ENCODE peak calls at places on chromosomes 13 and 19, in nine cellular contexts. P, M, R, D, K, E, S, C and U are unnamed samples.

GRCh38 chr13:51818771-51819511 is 15.0 kb upstream of the DHRS12 start:
- DNase-seq in D (peak), K (no peak), P (no peak), R (no peak), M (no peak), E (peak), S (no peak), C (no peak), U (no peak)

GRCh38 chr13:110648848-110649421 is 33.6 kb downstream of the NAXD start:
- DNase-seq in P (peak), K (no peak), M (no peak), S (no peak), R (no peak), E (no peak), D (no peak), C (no peak), U (no peak)

GRCh38 chr19:50224986-50225747 is 21.7 kb downstream of the MYH14 start:
- DNase-seq in E (no peak), R (no peak), P (no peak), S (no peak), M (peak), D (no peak), K (peak), C (peak), U (no peak)

GRCh38 chr13:95492044-95492801 is 60.3 kb upstream of the CLDN10 start:
- DNase-seq in E (no peak), P (no peak), S (no peak), D (no peak), R (no peak), M (no peak), K (no peak), C (no peak), U (no peak)

GRCh38 chr19:49896863-49897621 is at the start of gene IL4I1:
- DNase-seq in D (peak), M (peak), K (no peak), P (peak), S (no peak), E (peak), R (peak), C (no peak), U (no peak)

GRCh38 chr19:18785179-18786124 is 5.7 kb downstream of the COMP start:
- DNase-seq in D (peak), S (peak), M (peak), P (no peak), K (peak), E (peak), R (peak), C (peak), U (no peak)

GRCh38 chr19:42420055-42420544 is 7.1 kb downstream of the LIPE start:
- DNase-seq in M (peak), R (peak), S (no peak), C (no peak), E (peak), D (peak), P (peak), K (no peak), U (no peak)

GRCh38 chr19:38210458-38210987 is 13.5 kb downstream of the DPF1 start:
- DNase-seq in D (peak), R (no peak), M (no peak), P (no peak), K (peak), E (peak), S (no peak), C (peak), U (no peak)

GRCh38 chr19:38665219-38665931 is 17.9 kb downstream of the ACTN4 start:
- DNase-seq in M (no peak), P (peak), K (no peak), S (no peak), E (no peak), D (no peak), C (no peak), R (no peak), U (no peak)

GRCh38 chr19:35344511-35345031 is 3.1 kb upstream of the FFAR1 start:
- DNase-seq in S (peak), P (peak), C (no peak), R (peak), K (no peak), M (no peak), E (no peak), D (no peak), U (peak)

GRCh38 chr13:40963927-40964326 is 55.2 kb downstream of the ELF1 start:
- DNase-seq in C (no peak), E (peak), K (no peak), R (no peak), D (peak), M (no peak), S (no peak), P (no peak), U (no peak)

GRCh38 chr19:46755853-46756543 is 9.7 kb upstream of the STRN4 start:
- DNase-seq in C (no peak), K (no peak), R (no peak), S (no peak), E (no peak), D (no peak), P (no peak), M (no peak), U (no peak)

GRCh38 chr19:30450101-30450500 is 77.9 kb downstream of the ZNF536 start:
- DNase-seq in D (no peak), E (peak), C (peak), R (no peak), K (peak), M (peak), P (peak), S (no peak), U (no peak)

GRCh38 chr13:95714142-95714832 is 37.3 kb downstream of the DNAJC3 start:
- DNase-seq in E (peak), M (no peak), S (no peak), R (no peak), K (no peak), D (peak), P (no peak), C (no peak), U (no peak)

GRCh38 chr13:33132644-33133440 is 116.6 kb downstream of the KL start:
- DNase-seq in S (no peak), M (no peak), D (peak), K (no peak), E (peak), R (no peak), P (no peak), C (no peak), U (no peak)

GRCh38 chr13:46521486-46521885 is 31.5 kb upstream of the LRCH1 start:
- DNase-seq in D (no peak), S (no peak), C (no peak), E (no peak), M (no peak), R (no peak), K (no peak), P (no peak), U (no peak)

GRCh38 chr19:15368798-15369593 is 10.6 kb downstream of the AKAP8 start:
- DNase-seq in R (no peak), P (peak), S (no peak), K (no peak), E (no peak), C (no peak), D (no peak), M (no peak), U (no peak)

GRCh38 chr13:112234131-112234875 is 141.9 kb upstream of the SPACA7 start:
- DNase-seq in P (peak), D (no peak), M (no peak), C (no peak), R (no peak), S (no peak), K (no peak), E (no peak), U (no peak)

GRCh38 chr19:20863176-20863575 is 59.9 kb upstream of the ZNF85 start:
- DNase-seq in M (peak), D (no peak), R (no peak), S (no peak), K (no peak), C (no peak), E (no peak), P (no peak), U (no peak)

GRCh38 chr19:55333870-55334269 is 5.8 kb upstream of the KMT5C start:
- DNase-seq in R (no peak), D (no peak), P (no peak), K (no peak), C (no peak), M (no peak), E (no peak), S (no peak), U (no peak)

GRCh38 chr19:31960474-31960873 is 384.9 kb upstream of the ZNF507 start:
- DNase-seq in S (no peak), C (no peak), P (no peak), E (no peak), M (no peak), K (no peak), D (no peak), R (no peak), U (no peak)

GRCh38 chr13:95921485-95921884 is 131.7 kb downstream of the UGGT2 start:
- DNase-seq in C (no peak), D (peak), M (no peak), R (no peak), K (no peak), E (no peak), S (no peak), P (no peak), U (no peak)

GRCh38 chr13:34044660-34045080 is 226.7 kb downstream of the RFC3 start:
- DNase-seq in P (no peak), C (no peak), E (peak), M (peak), S (no peak), R (no peak), K (no peak), D (peak), U (no peak)

GRCh38 chr13:71758823-71759222 is 108.2 kb downstream of the DACH1 start:
- DNase-seq in K (no peak), C (no peak), E (peak), D (no peak), R (no peak), S (no peak), P (no peak), M (no peak), U (no peak)

GRCh38 chr13:99690426-99691189 is 189.3 kb downstream of the TM9SF2 start:
- DNase-seq in E (no peak), D (no peak), M (no peak), P (no peak), C (no peak), K (no peak), R (no peak), S (no peak), U (no peak)

GRCh38 chr19:35107541-35107939 is 8.1 kb upstream of the FXYD3 start:
- DNase-seq in K (no peak), E (peak), M (no peak), D (no peak), C (no peak), P (no peak), R (no peak), S (peak), U (no peak)

GRCh38 chr13:96967248-96967745 is 27.0 kb downstream of the OXGR1 start:
- DNase-seq in E (no peak), P (no peak), C (no peak), K (no peak), D (no peak), R (no peak), S (no peak), M (no peak), U (no peak)

GRCh38 chr19:43634516-43634876 is 5.2 kb downstream of the CADM4 start:
- DNase-seq in K (no peak), R (no peak), S (no peak), D (no peak), C (no peak), P (no peak), E (no peak), M (no peak), U (no peak)

GRCh38 chr13:23609414-23610186 is 39.4 kb downstream of the TNFRSF19 start:
- DNase-seq in S (no peak), P (no peak), K (peak), E (peak), M (peak), D (peak), R (no peak), C (no peak), U (no peak)

GRCh38 chr19:40286235-40286530 is 1.0 kb upstream of the AKT2 start:
- DNase-seq in S (no peak), D (no peak), M (no peak), E (no peak), P (no peak), C (no peak), K (no peak), R (no peak), U (no peak)
- H3K4me3 ChIP-seq in S (peak), D (no peak), M (no peak), E (no peak), P (peak), C (peak), K (peak), R (peak), U (no peak)

GRCh38 chr19:7722231-7722651 is 9.7 kb downstream of the CLEC4G start:
- DNase-seq in M (no peak), K (no peak), D (no peak), S (no peak), R (no peak), E (no peak), P (no peak), C (no peak), U (no peak)

GRCh38 chr19:7729831-7730285 is 2.1 kb downstream of the CLEC4G start:
- DNase-seq in R (no peak), M (no peak), S (no peak), D (no peak), E (no peak), K (no peak), C (no peak), P (peak), U (no peak)

GRCh38 chr19:7729211-7729610 is 2.7 kb downstream of the CLEC4G start:
- DNase-seq in P (no peak), S (no peak), R (no peak), E (no peak), D (no peak), M (no peak), C (no peak), K (no peak), U (no peak)

GRCh38 chr19:7730286-7731217 is 1.4 kb downstream of the CLEC4G start:
- DNase-seq in R (no peak), D (no peak), E (no peak), P (no peak), M (no peak), K (no peak), S (no peak), C (no peak), U (no peak)

GRCh38 chr19:7725791-7726190 is 6.1 kb downstream of the CLEC4G start:
- DNase-seq in C (no peak), P (no peak), R (no peak), D (no peak), E (no peak), S (no peak), K (no peak), M (no peak), U (no peak)
- H3K27ac ChIP-seq in C (no peak), P (no peak), R (no peak), D (no peak), E (no peak), S (no peak), K (no peak), M (no peak), U (no peak)

GRCh38 chr19:40570313-40571004 is 6.2 kb upstream of the SHKBP1 start:
- DNase-seq in R (peak), S (peak), E (peak), C (peak), K (peak), M (peak), P (peak), D (peak), U (peak)
- TF ChIP-seq CTCF in R (no peak), S (no peak), E (no peak), C (no peak), K (no peak), M (no peak), P (no peak), D (no peak), U (no peak)

DNA sequence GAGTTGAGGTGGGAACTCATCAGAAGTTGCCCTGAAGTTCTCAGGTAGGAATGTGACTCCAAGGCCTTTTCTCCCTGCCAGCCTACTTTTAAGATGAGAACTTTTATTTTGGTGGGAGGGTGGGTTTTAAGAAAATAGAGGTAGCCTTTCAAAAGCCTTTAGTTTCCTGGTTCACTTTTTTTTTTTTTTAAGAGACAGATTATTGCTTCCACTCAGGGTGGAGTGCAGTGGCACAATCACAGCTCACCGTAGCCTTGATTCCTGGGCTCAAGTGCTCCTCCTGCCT is 3.0 kb downstream of the C19orf67 start:
- DNase-seq in C (no peak), P (no peak), S (no peak), K (no peak), E (no peak), D (no peak), R (no peak), M (no peak), U (no peak)
- H3K4me3 ChIP-seq in C (peak), P (peak), S (no peak), K (no peak), E (no peak), D (no peak), R (peak), M (no peak), U (peak)

GRCh38 chr13:48223016-48223385 is 10.0 kb upstream of the ITM2B start:
- DNase-seq in R (no peak), M (no peak), P (no peak), S (no peak), D (no peak), E (no peak), K (no peak), C (no peak), U (no peak)
- H3K27ac ChIP-seq in R (peak), M (peak), P (peak), S (peak), D (no peak), E (no peak), K (peak), C (peak), U (peak)

DNA sequence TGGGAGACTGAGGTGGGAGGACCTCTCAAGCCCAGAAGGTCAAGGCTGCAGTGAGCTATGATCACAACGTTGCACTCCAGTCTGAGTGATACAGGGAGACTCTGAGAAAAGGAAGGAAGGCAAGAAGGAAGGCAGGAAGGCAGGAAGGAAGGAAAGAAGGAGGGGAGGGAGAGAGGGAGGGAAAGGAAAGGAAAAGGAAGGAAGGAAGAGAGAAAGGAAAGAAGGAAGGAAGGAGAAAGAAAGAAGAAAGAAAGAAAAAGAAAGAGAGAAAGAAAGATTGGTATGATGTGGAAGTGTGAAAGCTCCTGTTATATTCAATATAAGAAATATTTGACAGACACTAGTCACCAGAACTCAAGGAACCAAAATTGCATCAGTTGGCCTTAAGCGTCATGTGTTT is 32.5 kb upstream of the CEBPG start:
- DNase-seq in P (no peak), K (no peak), C (no peak), E (no peak), D (no peak), R (no peak), M (no peak), S (no peak), U (no peak)
- TF ChIP-seq CTCF in P (no peak), K (no peak), C (no peak), E (no peak), D (no peak), R (no peak), M (no peak), S (no peak), U (no peak)

GRCh38 chr19:40279120-40279551 is 6.0 kb downstream of the AKT2 start:
- DNase-seq in R (no peak), M (no peak), K (peak), E (peak), P (peak), D (peak), C (peak), S (no peak), U (no peak)

GRCh38 chr19:40277356-40277755 is 7.8 kb downstream of the AKT2 start:
- DNase-seq in C (no peak), M (no peak), K (no peak), E (no peak), S (no peak), P (peak), D (no peak), R (no peak), U (no peak)

GRCh38 chr19:40280608-40281221 is 4.4 kb downstream of the AKT2 start:
- DNase-seq in E (no peak), C (peak), D (no peak), P (peak), R (no peak), M (peak), K (peak), S (no peak), U (peak)

GRCh38 chr19:40279761-40280607 is 5.2 kb downstream of the AKT2 start:
- DNase-seq in D (no peak), E (no peak), K (no peak), S (no peak), R (no peak), M (no peak), C (no peak), P (peak), U (no peak)

DNA sequence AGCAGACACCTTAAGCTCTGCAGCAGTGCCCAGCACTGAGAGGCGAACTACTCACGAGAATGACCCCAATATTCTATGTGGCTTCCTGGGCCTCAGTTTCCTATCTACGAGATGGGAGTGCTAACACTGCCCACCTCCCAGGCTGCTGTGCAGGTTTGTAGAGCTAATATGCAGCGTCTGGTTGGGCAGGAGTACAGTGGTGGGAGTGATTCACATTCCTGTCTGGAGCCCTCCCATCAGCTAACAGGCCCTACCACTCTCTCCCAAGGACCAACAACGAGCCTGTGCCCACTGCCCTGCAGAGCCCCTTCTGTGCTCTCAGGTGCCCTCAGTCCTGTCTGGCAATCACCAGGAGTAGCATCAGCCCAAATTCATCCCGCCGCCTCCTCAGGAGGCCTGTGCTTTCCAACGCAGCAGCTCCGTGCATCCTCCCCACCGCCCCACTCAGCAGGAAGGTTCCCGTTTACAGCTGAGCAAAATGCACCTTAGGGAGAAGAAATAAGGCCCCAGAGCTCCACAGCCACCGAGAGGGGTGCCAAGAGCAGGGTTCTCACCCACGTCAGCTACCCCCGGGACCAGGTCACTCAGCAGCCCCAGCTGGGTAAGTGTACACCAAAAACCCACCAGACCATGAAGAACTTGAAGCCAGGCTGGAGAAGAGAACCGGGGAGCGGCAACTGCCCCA is 6.6 kb downstream of the AKT2 start:
- DNase-seq in E (no peak), R (no peak), P (peak), M (no peak), S (no peak), K (no peak), C (no peak), D (no peak), U (no peak)
- H3K4me3 ChIP-seq in E (no peak), R (peak), P (peak), M (no peak), S (peak), K (peak), C (peak), D (no peak), U (peak)

DNA sequence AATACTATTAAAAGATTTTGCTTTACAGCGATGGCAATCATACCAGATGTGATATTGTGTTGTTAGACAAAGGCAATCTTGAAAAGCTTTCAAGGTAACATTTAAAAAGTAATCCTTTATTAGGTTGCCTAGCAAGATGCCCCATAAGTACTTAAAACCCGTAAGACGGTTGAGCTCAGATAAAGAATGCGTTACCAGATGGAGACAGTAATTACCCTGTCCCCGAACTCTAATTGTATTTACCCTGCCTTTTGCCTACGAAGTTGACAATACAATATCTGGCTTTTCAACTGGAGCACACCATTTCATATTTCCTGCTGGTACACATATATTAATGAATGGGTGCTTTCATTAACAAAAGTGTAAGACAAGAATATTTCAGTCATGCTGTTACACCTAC is 64.0 kb downstream of the DCT start:
- DNase-seq in C (no peak), M (no peak), E (no peak), R (no peak), S (no peak), K (no peak), P (no peak), D (no peak), U (no peak)
- H3K27ac ChIP-seq in C (no peak), M (no peak), E (no peak), R (no peak), S (no peak), K (no peak), P (no peak), D (no peak), U (no peak)

DNA sequence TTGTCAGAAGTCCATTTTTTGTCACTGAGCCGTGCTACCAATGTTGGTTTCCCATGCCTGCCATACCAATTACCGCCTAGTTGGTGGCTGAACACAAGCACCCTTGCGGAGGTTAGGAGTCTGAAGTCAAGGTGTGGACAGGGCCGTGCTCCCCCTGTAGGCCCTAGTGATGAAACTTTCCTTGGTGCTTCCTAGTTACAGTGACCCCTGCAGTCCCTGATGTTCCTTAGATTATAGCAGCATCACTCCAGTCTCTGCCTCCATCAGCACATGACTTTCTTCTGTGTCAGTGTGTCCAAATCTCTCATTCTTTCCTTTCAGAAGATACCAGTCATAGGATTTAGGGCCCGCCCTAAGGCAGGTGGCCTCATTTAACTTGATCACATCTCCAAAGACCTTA is 99.0 kb downstream of the MYO16 start:
- DNase-seq in K (no peak), C (no peak), S (no peak), M (no peak), E (no peak), P (no peak), D (no peak), R (no peak), U (no peak)
- TF ChIP-seq CTCF in K (no peak), C (no peak), S (no peak), M (no peak), E (no peak), P (no peak), D (no peak), R (no peak), U (no peak)